ENCODE peak calls at places on chromosomes 6 and 20, in five cellular contexts. T, I, G, Y and N are unnamed samples.
A peak's percentile ranks its signal among the peaks of the same experiment; 100 is the strongest.

GRCh38 chr6:23478324-23478723 is 647.7 kb upstream of the NRSN1 start:
- DNase-seq in Y (no peak), G (no peak), I (no peak), T (no peak), N (no peak)

GRCh38 chr20:4813839-4814695 is 92.4 kb downstream of the PRND start:
- DNase-seq in G (no peak), T (peak; percentile 52), Y (no peak), I (peak; percentile 71), N (peak; percentile 84)

GRCh38 chr6:17703256-17703694 is 3.5 kb downstream of the NUP153 start:
- DNase-seq in Y (no peak), T (no peak), G (no peak), I (peak; percentile 35), N (no peak)

GRCh38 chr20:6178537-6178936 is 55.7 kb upstream of the FERMT1 start:
- DNase-seq in T (no peak), G (no peak), I (peak; percentile 44), Y (peak; percentile 41), N (no peak)

GRCh38 chr6:9398794-9399373 is 963.5 kb upstream of the SLC35B3 start:
- DNase-seq in I (no peak), G (no peak), Y (no peak), T (no peak), N (no peak)

GRCh38 chr6:118659513-118660217 is 8.3 kb upstream of the CEP85L start:
- DNase-seq in G (no peak), Y (peak; percentile 81), I (no peak), T (no peak), N (no peak)

GRCh38 chr20:25039697-25040437 is 18.1 kb downstream of the ACSS1 start:
- DNase-seq in T (no peak), G (no peak), I (peak; percentile 90), Y (peak; percentile 41), N (no peak)

GRCh38 chr20:25300496-25301170 is 52.7 kb downstream of the PYGB start:
- DNase-seq in T (no peak), Y (no peak), I (no peak), G (no peak), N (no peak)

GRCh38 chr6:43021270-43022047 is at the start of gene RRP36:
- DNase-seq in T (peak; percentile 49), G (peak; percentile 86), I (peak; percentile 56), Y (peak; percentile 67), N (peak; percentile 89)

GRCh38 chr6:12585497-12585958 is 131.0 kb upstream of the PHACTR1 start:
- DNase-seq in Y (no peak), T (no peak), I (no peak), G (no peak), N (no peak)

GRCh38 chr20:20373046-20373706 is 5.3 kb downstream of the INSM1 start:
- DNase-seq in I (no peak), G (no peak), Y (peak; percentile 59), T (no peak), N (no peak)

GRCh38 chr20:49507741-49508434 is 25.4 kb upstream of the KCNB1 start:
- DNase-seq in T (no peak), I (no peak), Y (no peak), G (no peak), N (no peak)

GRCh38 chr6:56706981-56707726 is 64.5 kb upstream of the DST start:
- DNase-seq in Y (no peak), I (peak; percentile 93), T (no peak), G (no peak), N (no peak)

GRCh38 chr6:28478518-28478917 is 35.2 kb upstream of the ZSCAN23 start:
- DNase-seq in I (no peak), Y (no peak), G (no peak), T (no peak), N (no peak)

GRCh38 chr6:126103993-126104392 is 117.7 kb downstream of the TRMT11 start:
- DNase-seq in T (no peak), G (no peak), I (no peak), Y (no peak), N (no peak)

GRCh38 chr6:56268266-56268665 is 20.9 kb upstream of the COL21A1 start:
- DNase-seq in I (no peak), G (no peak), Y (no peak), T (no peak), N (no peak)